ENCODE peak calls at places on chromosome 18, in nine cellular contexts. A, E, L, I, J, Y, S, M and Z are unnamed samples. For H3K36me3, the result is how much of the 10 kb centered on the place peaks cover.

GRCh38 chr18:44708451-44709083 is 27.9 kb downstream of the SETBP1 start:
- DNase-seq in A (no peak), E (no peak), L (peak), I (no peak), J (no peak), Y (peak), S (no peak), M (no peak), Z (no peak)

GRCh38 chr18:39647627-39648502 is 2082.3 kb upstream of the CELF4 start:
- DNase-seq in A (no peak), E (no peak), L (peak), I (peak), J (no peak), Y (peak), S (peak), M (no peak), Z (no peak)

GRCh38 chr18:1806884-1807615 is 764.3 kb downstream of the METTL4 start:
- DNase-seq in A (no peak), E (no peak), L (no peak), I (no peak), J (no peak), Y (no peak), S (no peak), M (no peak), Z (no peak)

GRCh38 chr18:28043631-28044030 is 133.3 kb downstream of the CDH2 start:
- DNase-seq in A (no peak), E (no peak), L (no peak), I (no peak), J (no peak), Y (no peak), S (no peak), M (no peak), Z (no peak)

GRCh38 chr18:78770149-78771139 is 209.2 kb upstream of the SALL3 start:
- DNase-seq in A (no peak), E (no peak), L (no peak), I (no peak), J (peak), Y (no peak), S (no peak), M (no peak), Z (no peak)

GRCh38 chr18:79900610-79901570 is 50.6 kb downstream of the SLC66A2 start:
- DNase-seq in A (no peak), E (peak), L (no peak), I (no peak), J (peak), Y (peak), S (no peak), M (no peak), Z (no peak)

GRCh38 chr18:568731-569130 is 11.4 kb upstream of the CETN1 start:
- DNase-seq in A (no peak), E (no peak), L (no peak), I (no peak), J (no peak), Y (no peak), S (no peak), M (no peak), Z (no peak)

GRCh38 chr18:41744664-41745063 is 210.4 kb upstream of the PIK3C3 start:
- DNase-seq in A (no peak), E (no peak), L (peak), I (no peak), J (peak), Y (no peak), S (no peak), M (no peak), Z (no peak)

GRCh38 chr18:63979409-63979908 is 9.6 kb downstream of the SERPINB8 start:
- DNase-seq in A (peak), E (no peak), L (peak), I (peak), J (peak), Y (peak), S (peak), M (no peak), Z (no peak)

GRCh38 chr18:48186084-48186798 is 222.9 kb downstream of the ZBTB7C start:
- DNase-seq in A (no peak), E (peak), L (no peak), I (no peak), J (no peak), Y (peak), S (no peak), M (no peak), Z (no peak)

GRCh38 chr18:62763101-62763521 is 47.8 kb downstream of the PHLPP1 start:
- DNase-seq in A (no peak), E (no peak), L (no peak), I (no peak), J (no peak), Y (no peak), S (no peak), M (no peak), Z (no peak)

GRCh38 chr18:48708807-48709206 is 170.0 kb downstream of the CTIF start:
- DNase-seq in A (no peak), E (no peak), L (no peak), I (no peak), J (no peak), Y (no peak), S (no peak), M (no peak), Z (no peak)

GRCh38 chr18:3447035-3447894 is 2.7 kb upstream of the TGIF1 start:
- DNase-seq in A (no peak), E (peak), L (peak), I (peak), J (no peak), Y (peak), S (peak), M (peak), Z (peak)

GRCh38 chr18:22335644-22336275 is 82.0 kb downstream of the CTAGE1 start:
- DNase-seq in A (no peak), E (no peak), L (peak), I (no peak), J (no peak), Y (no peak), S (no peak), M (no peak), Z (no peak)

GRCh38 chr18:22337311-22337710 is 80.4 kb downstream of the CTAGE1 start:
- DNase-seq in A (no peak), E (peak), L (no peak), I (no peak), J (no peak), Y (no peak), S (no peak), M (no peak), Z (no peak)

GRCh38 chr18:22339913-22340312 is 77.8 kb downstream of the CTAGE1 start:
- DNase-seq in A (no peak), E (no peak), L (no peak), I (no peak), J (no peak), Y (no peak), S (no peak), M (no peak), Z (no peak)

GRCh38 chr18:22336406-22336805 is 81.3 kb downstream of the CTAGE1 start:
- DNase-seq in A (no peak), E (no peak), L (no peak), I (no peak), J (no peak), Y (no peak), S (no peak), M (no peak), Z (no peak)

DNA sequence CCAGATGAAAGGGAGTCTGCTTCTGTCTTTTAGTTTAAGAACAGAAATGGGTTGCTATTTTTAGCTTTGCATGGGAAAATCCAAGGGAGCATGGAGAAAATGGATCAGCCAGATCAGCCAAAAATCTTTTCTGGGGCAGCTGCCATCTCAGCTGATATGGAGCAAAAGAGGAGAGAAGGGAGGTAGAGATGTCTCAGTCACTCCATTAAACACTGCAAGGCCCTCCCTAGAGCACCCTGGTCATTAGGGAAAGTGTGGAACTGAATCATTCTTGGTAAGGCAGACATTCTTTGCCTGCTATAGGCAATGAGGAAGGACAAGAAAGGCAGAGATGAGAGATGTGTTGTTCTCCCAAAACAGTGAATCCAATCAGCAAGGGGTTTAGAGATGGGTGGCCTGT is 79.8 kb downstream of the CTAGE1 start:
- DNase-seq in A (no peak), E (no peak), L (no peak), I (no peak), J (no peak), Y (no peak), S (no peak), M (no peak), Z (no peak)
- H3K27ac ChIP-seq in A (no peak), E (no peak), L (no peak), I (no peak), J (no peak), Y (no peak), S (no peak), M (no peak), Z (peak)

GRCh38 chr18:58043452-58044369 is at the start of gene NEDD4L:
- DNase-seq in A (peak), E (peak), L (peak), I (peak), J (peak), Y (peak), S (peak), M (peak), Z (peak)
- H3K4me3 ChIP-seq in A (peak), E (peak), L (peak), I (peak), J (peak), Y (peak), S (peak), M (peak), Z (peak)

GRCh38 chr18:49788327-49788908 is 24.9 kb downstream of the ACAA2 start:
- DNase-seq in A (no peak), E (no peak), L (peak), I (no peak), J (no peak), Y (no peak), S (no peak), M (no peak), Z (no peak)
- H3K36me3 ChIP-seq in A (half or more), E (under half), L (under half), I (half or more), J (half or more), Y (under half), S (under half), M (under half), Z (half or more)

DNA sequence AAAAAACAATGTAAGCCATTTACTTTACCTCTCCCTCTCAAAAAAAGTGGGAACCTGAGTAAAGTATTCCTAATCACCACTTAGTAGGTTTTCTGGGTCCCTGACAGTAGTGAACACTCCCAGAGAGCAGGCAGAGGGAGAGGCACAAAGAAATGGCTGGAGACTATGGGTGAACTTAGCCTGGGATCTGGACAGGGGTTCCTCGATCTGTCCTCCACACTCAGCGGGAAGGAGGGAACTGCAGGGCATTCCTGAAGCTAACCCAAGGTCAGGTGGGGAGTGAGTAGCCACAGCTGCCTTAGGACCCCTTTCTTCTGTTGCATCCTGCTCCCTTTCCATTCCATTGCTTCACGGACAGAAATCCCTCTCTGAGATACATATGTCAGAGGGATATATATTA is 155.3 kb downstream of the TPGS2 start:
- DNase-seq in A (no peak), E (no peak), L (no peak), I (no peak), J (no peak), Y (no peak), S (no peak), M (no peak), Z (no peak)
- H3K27ac ChIP-seq in A (peak), E (no peak), L (no peak), I (no peak), J (no peak), Y (no peak), S (no peak), M (no peak), Z (peak)

GRCh38 chr18:10095356-10095755 is 181.5 kb downstream of the VAPA start:
- DNase-seq in A (no peak), E (no peak), L (no peak), I (no peak), J (no peak), Y (no peak), S (no peak), M (no peak), Z (no peak)

GRCh38 chr18:10101729-10102128 is 187.9 kb downstream of the VAPA start:
- DNase-seq in A (no peak), E (no peak), L (no peak), I (no peak), J (peak), Y (no peak), S (no peak), M (no peak), Z (no peak)

GRCh38 chr18:10099539-10100140 is 185.8 kb downstream of the VAPA start:
- DNase-seq in A (no peak), E (no peak), L (no peak), I (no peak), J (no peak), Y (no peak), S (no peak), M (no peak), Z (no peak)

GRCh38 chr18:10100236-10100635 is 186.4 kb downstream of the VAPA start:
- DNase-seq in A (no peak), E (no peak), L (no peak), I (no peak), J (no peak), Y (no peak), S (no peak), M (no peak), Z (no peak)

DNA sequence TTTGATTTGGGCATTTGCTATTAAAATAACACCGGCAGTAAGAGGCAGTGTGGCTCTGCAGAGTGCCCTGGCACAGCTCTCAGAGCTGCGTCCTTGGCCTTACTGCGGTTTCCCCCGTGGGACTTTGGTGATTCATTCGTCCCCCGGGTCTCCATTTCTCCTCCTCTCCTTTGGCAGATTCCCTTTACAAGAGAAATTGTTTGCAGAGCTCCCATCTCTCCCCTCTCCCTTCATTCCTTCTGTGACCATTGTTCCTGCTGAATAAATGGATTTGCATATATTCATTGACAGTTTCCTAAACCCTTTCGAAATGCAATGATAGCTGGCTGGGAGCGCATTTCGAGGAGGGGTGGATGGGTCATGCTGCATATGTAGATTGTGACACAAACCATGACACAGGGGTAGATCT is 187.5 kb downstream of the VAPA start:
- DNase-seq in A (no peak), E (peak), L (peak), I (peak), J (peak), Y (peak), S (peak), M (no peak), Z (no peak)
- H3K4me3 ChIP-seq in A (no peak), E (no peak), L (no peak), I (no peak), J (no peak), Y (no peak), S (peak), M (no peak), Z (no peak)

DNA sequence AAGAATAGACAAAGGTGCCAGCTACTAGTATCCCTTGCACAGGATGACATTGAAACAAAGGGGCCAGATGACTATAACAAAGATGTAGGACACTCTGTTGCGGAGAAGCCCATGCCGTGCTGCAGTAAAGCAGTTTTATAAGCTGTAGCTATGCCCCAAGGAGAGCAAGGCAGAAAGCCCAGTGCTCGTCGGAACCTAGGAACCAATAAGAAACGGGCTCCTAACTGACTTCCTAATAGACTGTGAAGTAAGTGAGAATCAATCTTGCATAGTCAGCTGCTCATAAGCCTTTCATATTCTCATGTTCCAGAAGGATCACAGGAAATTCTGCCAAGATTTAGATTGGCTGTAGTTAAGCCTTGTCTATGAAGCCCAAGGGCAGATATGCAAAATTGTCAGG is 98.5 kb downstream of the RTTN start:
- DNase-seq in A (no peak), E (no peak), L (no peak), I (no peak), J (no peak), Y (no peak), S (no peak), M (no peak), Z (no peak)
- H3K36me3 ChIP-seq in A (under half), E (under half), L (under half), I (half or more), J (under half), Y (under half), S (under half), M (under half), Z (under half)

GRCh38 chr18:34867520-34867919 is 157.4 kb downstream of the DTNA start:
- DNase-seq in A (peak), E (no peak), L (peak), I (peak), J (peak), Y (no peak), S (peak), M (no peak), Z (no peak)
- H3K27ac ChIP-seq in A (no peak), E (no peak), L (no peak), I (peak), J (no peak), Y (no peak), S (no peak), M (no peak), Z (no peak)

DNA sequence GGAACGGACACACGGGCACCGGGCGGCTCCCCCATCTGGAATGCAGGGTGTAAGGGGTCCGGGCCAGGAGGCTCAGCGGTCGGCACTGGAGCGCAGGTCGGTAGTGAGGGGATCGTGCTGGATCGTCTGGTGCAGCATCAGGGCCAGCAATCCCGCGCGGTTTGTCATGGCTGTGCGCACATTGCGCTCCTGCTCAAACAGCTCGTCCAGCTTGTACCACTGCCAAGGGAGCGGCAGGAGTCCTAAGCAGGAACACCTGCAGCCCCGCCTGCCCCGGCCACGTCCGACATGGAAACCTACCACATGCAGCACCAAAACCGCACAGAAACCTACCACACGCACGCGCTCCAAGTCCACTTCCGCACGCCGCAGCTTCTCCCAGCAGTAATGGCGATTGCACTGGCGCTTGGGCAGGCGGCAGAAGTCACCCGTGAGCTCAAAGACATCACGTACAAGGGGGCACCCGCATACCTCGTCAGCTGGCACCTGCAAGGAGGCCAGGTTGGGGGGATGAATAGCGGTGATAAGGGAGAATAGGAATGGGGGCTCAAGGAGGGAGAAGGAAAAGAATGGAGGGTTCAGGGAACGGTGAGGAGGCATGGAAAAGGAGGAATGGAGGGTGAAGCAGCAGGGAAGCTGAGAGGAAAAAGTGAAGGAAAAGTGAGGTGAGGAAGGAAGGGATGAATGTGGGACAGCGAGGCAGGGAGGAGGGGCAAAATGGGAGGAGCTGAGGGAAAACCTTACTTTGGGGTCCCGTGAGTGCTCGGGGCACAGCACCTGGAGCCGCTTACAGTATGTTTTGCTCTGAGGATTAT is 1.4 kb upstream of the MBD1 start:
- DNase-seq in A (no peak), E (peak), L (no peak), I (no peak), J (no peak), Y (no peak), S (no peak), M (no peak), Z (no peak)
- H3K4me3 ChIP-seq in A (no peak), E (peak), L (no peak), I (no peak), J (no peak), Y (no peak), S (no peak), M (no peak), Z (no peak)

GRCh38 chr18:8402237-8402636 is 207.0 kb upstream of the RAB12 start:
- DNase-seq in A (no peak), E (no peak), L (no peak), I (no peak), J (peak), Y (no peak), S (no peak), M (no peak), Z (no peak)

GRCh38 chr18:8400825-8401224 is 208.4 kb upstream of the RAB12 start:
- DNase-seq in A (no peak), E (no peak), L (no peak), I (no peak), J (no peak), Y (no peak), S (no peak), M (no peak), Z (no peak)

GRCh38 chr18:8403713-8404112 is 205.5 kb upstream of the RAB12 start:
- DNase-seq in A (no peak), E (no peak), L (no peak), I (no peak), J (no peak), Y (no peak), S (no peak), M (no peak), Z (no peak)

GRCh38 chr18:8400193-8400752 is 209.0 kb upstream of the RAB12 start:
- DNase-seq in A (no peak), E (no peak), L (no peak), I (no peak), J (no peak), Y (no peak), S (no peak), M (no peak), Z (no peak)

DNA sequence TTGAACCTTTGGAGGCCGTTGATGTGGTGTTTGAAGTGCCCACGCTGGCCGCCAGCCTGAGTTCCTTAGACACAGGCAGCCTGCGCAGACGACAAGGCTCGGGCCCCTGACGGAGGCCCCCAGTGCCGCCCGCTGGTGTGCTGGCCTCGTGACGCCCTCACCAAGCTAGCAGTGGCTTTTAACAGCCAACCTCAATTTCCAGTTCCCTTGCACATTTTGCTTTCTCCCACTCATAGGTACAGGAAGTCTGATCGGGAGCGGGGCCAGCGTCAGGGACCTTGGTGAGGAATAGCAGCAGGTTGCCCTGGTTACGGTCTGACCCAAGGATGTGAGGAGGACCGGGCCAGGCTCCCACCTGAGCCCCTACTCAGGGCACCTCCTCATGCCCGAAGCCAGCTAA is 207.6 kb upstream of the RAB12 start:
- DNase-seq in A (no peak), E (no peak), L (no peak), I (no peak), J (no peak), Y (no peak), S (no peak), M (no peak), Z (no peak)
- H3K36me3 ChIP-seq in A (under half), E (under half), L (under half), I (half or more), J (under half), Y (under half), S (under half), M (under half), Z (half or more)